ENCODE peak calls at places on chromosomes 11 and 22, in eight cellular contexts. Y is activated T-cell treated with anti-CD3 and anti-CD28 coated beads for 1 hour, K is right lobe of liver, G is HT1080, Z is fibroblast of pulmonary artery, L is RCC 7860, X is brain microvascular endothelial cell, B is esophagus squamous epithelium. F is an unnamed sample.

GRCh38 chr11:131503017-131503416 is 132.6 kb downstream of the NTM start:
- DNase-seq in Y (no peak), K (no peak), G (no peak), Z (no peak), L (no peak), X (no peak), B (no peak), F (no peak)

GRCh38 chr11:9974375-9974774 is 310.5 kb downstream of the SWAP70 start:
- DNase-seq in Y (no peak), K (no peak), G (no peak), Z (no peak), L (no peak), X (no peak), B (no peak), F (no peak)

GRCh38 chr11:13434247-13435205 is 28.5 kb downstream of the BTBD10 start:
- DNase-seq in Y (no peak), K (no peak), G (no peak), Z (no peak), L (peak), X (no peak), B (no peak), F (no peak)

GRCh38 chr11:101264303-101264702 is 134.7 kb upstream of the PGR start:
- DNase-seq in Y (no peak), K (no peak), G (no peak), Z (no peak), L (no peak), X (no peak), B (no peak), F (no peak)

GRCh38 chr22:50505776-50506610 is 1.5 kb downstream of the LMF2 start:
- DNase-seq in Y (no peak), K (no peak), G (no peak), Z (no peak), L (no peak), X (no peak), B (no peak), F (peak)

GRCh38 chr11:102734650-102735049 is 9.9 kb upstream of the MMP8 start:
- DNase-seq in Y (no peak), K (no peak), G (no peak), Z (no peak), L (no peak), X (no peak), B (no peak), F (no peak)

GRCh38 chr11:15258433-15259350 is 144.0 kb downstream of the INSC start:
- DNase-seq in Y (no peak), K (no peak), G (peak), Z (peak), L (peak), X (peak), B (no peak), F (no peak)

GRCh38 chr11:32348502-32348901 is 86.8 kb downstream of the WT1 start:
- DNase-seq in Y (no peak), K (no peak), G (no peak), Z (no peak), L (no peak), X (no peak), B (no peak), F (no peak)

GRCh38 chr11:17129003-17129402 is 51.5 kb upstream of the RPS13 start:
- DNase-seq in Y (no peak), K (no peak), G (peak), Z (peak), L (no peak), X (peak), B (no peak), F (no peak)

GRCh38 chr11:45366839-45367238 is 80.7 kb upstream of the SYT13 start:
- DNase-seq in Y (no peak), K (no peak), G (no peak), Z (no peak), L (no peak), X (no peak), B (no peak), F (no peak)

GRCh38 chr22:45932066-45932465 is 44.9 kb downstream of the WNT7B start:
- DNase-seq in Y (no peak), K (no peak), G (peak), Z (peak), L (peak), X (no peak), B (no peak), F (no peak)

GRCh38 chr11:68031136-68031459 is 617 bp downstream of the NDUFS8 start:
- DNase-seq in Y (peak), K (no peak), G (no peak), Z (peak), L (no peak), X (no peak), B (no peak), F (no peak)

GRCh38 chr11:112318193-112318592 is 57.5 kb upstream of the PLET1 start:
- DNase-seq in Y (no peak), K (no peak), G (peak), Z (peak), L (peak), X (peak), B (no peak), F (no peak)

GRCh38 chr11:94128171-94128745 is 383 bp upstream of the PANX1 start:
- DNase-seq in Y (no peak), K (peak), G (no peak), Z (no peak), L (no peak), X (no peak), B (no peak), F (no peak)

GRCh38 chr11:109668973-109669634 is 247.1 kb downstream of the C11orf87 start:
- DNase-seq in Y (no peak), K (no peak), G (no peak), Z (no peak), L (no peak), X (no peak), B (no peak), F (no peak)

GRCh38 chr11:65645710-65646109 is 7.8 kb downstream of the SIPA1 start:
- DNase-seq in Y (no peak), K (no peak), G (no peak), Z (peak), L (no peak), X (no peak), B (no peak), F (no peak)

GRCh38 chr11:104852811-104853210 is 45.4 kb downstream of the CASP12 start:
- DNase-seq in Y (no peak), K (no peak), G (no peak), Z (no peak), L (no peak), X (peak), B (no peak), F (no peak)

GRCh38 chr11:105935791-105936190 is 86.2 kb downstream of the MSANTD4 start:
- DNase-seq in Y (no peak), K (no peak), G (peak), Z (peak), L (no peak), X (no peak), B (no peak), F (no peak)

GRCh38 chr11:78251083-78251699 is 62.5 kb downstream of the USP35 start:
- DNase-seq in Y (no peak), K (no peak), G (no peak), Z (peak), L (no peak), X (peak), B (no peak), F (no peak)

GRCh38 chr22:39960791-39961746 is 872 bp downstream of the TMA7B start:
- DNase-seq in Y (peak), K (no peak), G (peak), Z (peak), L (peak), X (peak), B (no peak), F (peak)

GRCh38 chr22:29519996-29520395 is 33.6 kb downstream of the THOC5 start:
- DNase-seq in Y (no peak), K (no peak), G (no peak), Z (no peak), L (no peak), X (no peak), B (no peak), F (no peak)

GRCh38 chr11:93585758-93586157 is 42.6 kb upstream of the SMCO4 start:
- DNase-seq in Y (no peak), K (peak), G (peak), Z (peak), L (no peak), X (peak), B (no peak), F (no peak)

GRCh38 chr11:5625281-5625680 is 480 bp downstream of the TRIM34 start:
- DNase-seq in Y (no peak), K (no peak), G (no peak), Z (no peak), L (no peak), X (no peak), B (no peak), F (no peak)

F was measured in CD14-positive monocyte.